ENCODE peak calls at places on chromosomes 4 and X, in ten cellular contexts. P, B, N, Q, K, R, W, Z, I and A are unnamed samples.

GRCh38 chrX:118824173-118824782 is 654 bp downstream of the ZCCHC12 start:
- DNase-seq in P (no peak), B (no peak), N (peak), Q (no peak), K (no peak), R (no peak), W (peak), Z (peak), I (no peak), A (peak)

GRCh38 chr4:150679767-150680088 is 97.8 kb downstream of the MAB21L2 start:
- DNase-seq in P (no peak), B (no peak), N (no peak), Q (peak), K (no peak), R (no peak), W (no peak), Z (no peak), I (no peak), A (no peak)

GRCh38 chr4:55445921-55446577 is 50.3 kb downstream of the TMEM165 start:
- DNase-seq in P (no peak), B (no peak), N (no peak), Q (peak), K (no peak), R (no peak), W (no peak), Z (no peak), I (no peak), A (no peak)

GRCh38 chr4:24516926-24517325 is 67.4 kb downstream of the DHX15 start:
- DNase-seq in P (no peak), B (no peak), N (no peak), Q (no peak), K (no peak), R (no peak), W (no peak), Z (no peak), I (no peak), A (no peak)

GRCh38 chr4:182960228-182960627 is 43.0 kb upstream of the DCTD start:
- DNase-seq in P (no peak), B (no peak), N (no peak), Q (no peak), K (no peak), R (no peak), W (no peak), Z (no peak), I (no peak), A (no peak)

GRCh38 chr4:86600007-86600653 is 6.0 kb downstream of the PTPN13 start:
- DNase-seq in P (no peak), B (no peak), N (no peak), Q (no peak), K (no peak), R (no peak), W (no peak), Z (no peak), I (no peak), A (no peak)

GRCh38 chr4:48017108-48017527 is 546 bp downstream of the NIPAL1 start:
- DNase-seq in P (peak), B (peak), N (peak), Q (peak), K (peak), R (no peak), W (peak), Z (peak), I (peak), A (peak)

GRCh38 chr4:70739496-70740337 is 18.0 kb downstream of the RUFY3 start:
- DNase-seq in P (no peak), B (no peak), N (no peak), Q (no peak), K (no peak), R (no peak), W (no peak), Z (no peak), I (no peak), A (no peak)

GRCh38 chr4:147580396-147580795 is 36.8 kb upstream of the TMEM184C start:
- DNase-seq in P (no peak), B (no peak), N (no peak), Q (no peak), K (no peak), R (no peak), W (no peak), Z (no peak), I (no peak), A (no peak)

GRCh38 chr4:39792128-39792527 is 94.2 kb downstream of the UBE2K start:
- DNase-seq in P (no peak), B (no peak), N (peak), Q (no peak), K (no peak), R (no peak), W (no peak), Z (no peak), I (no peak), A (no peak)

GRCh38 chr4:106775636-106776035 is 260.5 kb downstream of the DKK2 start:
- DNase-seq in P (no peak), B (no peak), N (no peak), Q (no peak), K (no peak), R (no peak), W (no peak), Z (no peak), I (no peak), A (no peak)

GRCh38 chr4:69750346-69750745 is 10.1 kb downstream of the SULT1B1 start:
- DNase-seq in P (no peak), B (no peak), N (no peak), Q (no peak), K (no peak), R (no peak), W (no peak), Z (no peak), I (no peak), A (no peak)

GRCh38 chrX:23287191-23287764 is 47.4 kb upstream of the PTCHD1 start:
- DNase-seq in P (no peak), B (no peak), N (no peak), Q (no peak), K (no peak), R (no peak), W (no peak), Z (no peak), I (no peak), A (no peak)

GRCh38 chr4:20760053-20760452 is 59.8 kb downstream of the PACRGL start:
- DNase-seq in P (no peak), B (no peak), N (peak), Q (no peak), K (no peak), R (no peak), W (no peak), Z (no peak), I (no peak), A (no peak)

GRCh38 chr4:77473509-77473908 is 132.1 kb upstream of the CXCL13 start:
- DNase-seq in P (no peak), B (no peak), N (peak), Q (peak), K (no peak), R (no peak), W (no peak), Z (no peak), I (no peak), A (no peak)

GRCh38 chr4:69066945-69067344 is 29.3 kb upstream of the UGT2B7 start:
- DNase-seq in P (no peak), B (no peak), N (no peak), Q (no peak), K (no peak), R (no peak), W (no peak), Z (no peak), I (no peak), A (no peak)

GRCh38 chr4:26343041-26343403 is 22.2 kb downstream of the RBPJ start:
- DNase-seq in P (no peak), B (no peak), N (no peak), Q (peak), K (no peak), R (no peak), W (no peak), Z (no peak), I (no peak), A (no peak)

GRCh38 chr4:140884431-140885058 is 128.4 kb upstream of the TBC1D9 start:
- DNase-seq in P (no peak), B (no peak), N (peak), Q (peak), K (no peak), R (no peak), W (no peak), Z (peak), I (peak), A (peak)

GRCh38 chrX:121000589-121000988 is 15.0 kb upstream of the CT47A1 start:
- DNase-seq in P (no peak), B (no peak), N (no peak), Q (no peak), K (no peak), R (no peak), W (no peak), Z (no peak), I (no peak), A (no peak)

GRCh38 chr4:59855630-59856352 is 1344.3 kb upstream of the ADGRL3 start:
- DNase-seq in P (no peak), B (peak), N (peak), Q (no peak), K (no peak), R (no peak), W (no peak), Z (no peak), I (no peak), A (peak)

GRCh38 chr4:38623260-38623659 is 40.7 kb upstream of the KLF3 start:
- DNase-seq in P (no peak), B (no peak), N (no peak), Q (no peak), K (no peak), R (no peak), W (no peak), Z (no peak), I (no peak), A (no peak)

GRCh38 chr4:55411621-55412020 is 15.9 kb downstream of the TMEM165 start:
- DNase-seq in P (no peak), B (no peak), N (no peak), Q (no peak), K (no peak), R (no peak), W (no peak), Z (no peak), I (no peak), A (no peak)

DNA sequence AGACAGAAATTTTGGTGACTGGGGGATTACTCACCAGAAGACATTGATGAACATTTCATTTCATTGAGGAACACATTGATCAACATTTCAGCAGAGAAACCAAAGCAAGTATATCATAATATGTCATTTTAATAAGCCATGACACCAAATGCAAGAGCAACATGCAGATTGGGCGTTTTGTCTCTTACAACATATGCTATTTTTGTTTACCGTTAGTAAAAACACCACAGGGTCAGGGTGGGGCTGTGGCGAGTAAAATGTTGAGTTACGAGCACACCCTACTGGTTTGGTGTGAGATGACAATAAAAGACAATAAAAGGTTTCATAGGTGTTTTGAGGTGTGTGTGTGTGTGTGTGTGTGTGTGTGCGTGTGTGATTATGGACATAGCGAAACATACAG is 294.5 kb downstream of the PDGFC start:
- DNase-seq in P (no peak), B (no peak), N (peak), Q (no peak), K (no peak), R (no peak), W (no peak), Z (no peak), I (no peak), A (peak)
- TF ChIP-seq CTCF in P (no peak), B (no peak), N (peak), Q (peak), K (no peak), R (no peak), W (peak), Z (peak), I (no peak), A (peak)

DNA sequence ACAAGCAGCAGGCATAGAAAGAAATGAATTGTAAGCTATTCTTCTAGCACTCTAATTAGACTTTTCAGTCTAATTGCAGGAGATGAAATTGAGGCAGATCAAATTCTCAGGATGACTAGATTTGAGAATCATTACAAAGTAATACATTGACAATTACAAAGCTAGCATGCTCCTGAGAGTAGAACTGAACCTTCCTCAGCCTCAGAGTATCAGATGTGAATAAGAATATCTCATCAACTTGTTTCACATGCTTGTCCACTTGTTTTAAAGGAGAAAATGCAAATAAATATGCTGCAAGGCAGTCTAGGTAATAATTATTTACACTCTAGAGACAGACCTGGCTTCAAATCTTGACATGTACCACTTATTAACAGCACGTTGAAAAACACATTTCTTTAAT is 491.0 kb upstream of the MAGEB2 start:
- DNase-seq in P (no peak), B (no peak), N (no peak), Q (no peak), K (no peak), R (no peak), W (no peak), Z (no peak), I (no peak), A (no peak)
- TF ChIP-seq CTCF in P (no peak), B (no peak), N (no peak), Q (no peak), K (no peak), R (no peak), W (no peak), Z (no peak), I (no peak), A (no peak)

GRCh38 chrX:116198235-116198634 is 27.7 kb downstream of the AGTR2 start:
- DNase-seq in P (no peak), B (no peak), N (no peak), Q (no peak), K (no peak), R (no peak), W (no peak), Z (no peak), I (no peak), A (no peak)

GRCh38 chrX:116194649-116195048 is 24.1 kb downstream of the AGTR2 start:
- DNase-seq in P (no peak), B (no peak), N (no peak), Q (no peak), K (no peak), R (no peak), W (no peak), Z (no peak), I (no peak), A (no peak)

DNA sequence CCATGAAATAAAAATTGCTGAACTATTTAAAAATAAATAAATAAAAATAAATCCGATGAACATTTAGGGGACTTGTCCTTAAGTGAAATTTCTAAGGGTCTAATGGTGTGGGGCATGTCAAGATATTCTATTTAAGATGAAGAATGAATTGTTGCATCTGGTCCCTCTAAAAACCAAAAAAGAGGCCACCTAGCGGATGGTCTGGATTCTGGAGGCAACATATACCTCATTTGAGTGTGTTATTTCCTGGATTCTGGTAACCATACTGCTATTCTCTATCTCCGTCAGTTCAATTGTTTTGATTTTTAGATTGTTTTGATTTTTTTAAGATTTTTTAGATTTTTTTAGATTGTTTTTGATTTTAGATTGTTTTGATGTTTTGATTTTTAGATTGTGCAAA is 28.3 kb downstream of the AGTR2 start:
- DNase-seq in P (no peak), B (no peak), N (peak), Q (no peak), K (no peak), R (no peak), W (no peak), Z (no peak), I (no peak), A (no peak)
- TF ChIP-seq CTCF in P (no peak), B (no peak), N (peak), Q (no peak), K (no peak), R (no peak), W (peak), Z (peak), I (no peak), A (peak)

GRCh38 chr4:72340803-72341431 is 228.1 kb downstream of the ADAMTS3 start:
- DNase-seq in P (no peak), B (no peak), N (no peak), Q (no peak), K (no peak), R (no peak), W (no peak), Z (no peak), I (no peak), A (no peak)
- TF ChIP-seq CTCF in P (no peak), B (no peak), N (peak), Q (peak), K (no peak), R (no peak), W (peak), Z (peak), I (no peak), A (no peak)

GRCh38 chr4:113358784-113359183 is 309.3 kb downstream of the ANK2 start:
- DNase-seq in P (no peak), B (no peak), N (peak), Q (no peak), K (no peak), R (no peak), W (no peak), Z (no peak), I (no peak), A (no peak)
- TF ChIP-seq CTCF in P (no peak), B (no peak), N (peak), Q (peak), K (no peak), R (no peak), W (no peak), Z (no peak), I (no peak), A (no peak)

GRCh38 chr4:36042122-36042970 is 202.0 kb downstream of the ARAP2 start:
- DNase-seq in P (no peak), B (no peak), N (no peak), Q (no peak), K (no peak), R (no peak), W (no peak), Z (no peak), I (no peak), A (no peak)
- TF ChIP-seq CTCF in P (no peak), B (no peak), N (no peak), Q (no peak), K (no peak), R (no peak), W (no peak), Z (no peak), I (no peak), A (no peak)